ENCODE peak calls at places on chromosomes 12 and 14, in seven cellular contexts. P is K562, O is HepG2, D is H1, S is HCT116, Q is NT2/D1, W is GM12878. F is an unnamed sample.

GRCh38 chr12:4115570-4115969 is 158.0 kb upstream of the CCND2 start:
- DNase-seq in P (no peak), O (no peak), D (peak; percentile 62), S (no peak), Q (no peak), W (no peak), F (no peak)

GRCh38 chr14:75409425-75410205 is 18.2 kb upstream of the JDP2 start:
- DNase-seq in P (no peak), O (no peak), D (no peak), S (no peak), Q (no peak), W (no peak), F (no peak)

GRCh38 chr12:114741940-114742339 is 58.0 kb upstream of the TBX3 start:
- DNase-seq in P (no peak), O (no peak), D (no peak), S (no peak), Q (no peak), W (no peak), F (no peak)

GRCh38 chr12:116372815-116373214 is 95.3 kb upstream of the MED13L start:
- DNase-seq in P (no peak), O (no peak), D (no peak), S (no peak), Q (no peak), W (no peak), F (no peak)

GRCh38 chr14:33551963-33552362 is 398.9 kb downstream of the EGLN3 start:
- DNase-seq in P (no peak), O (no peak), D (no peak), S (no peak), Q (no peak), W (no peak), F (no peak)

GRCh38 chr12:40993158-40993557 is 195.0 kb upstream of the PDZRN4 start:
- DNase-seq in P (no peak), O (no peak), D (no peak), S (no peak), Q (no peak), W (no peak), F (no peak)

GRCh38 chr12:19465711-19466110 is 26.4 kb downstream of the AEBP2 start:
- DNase-seq in P (no peak), O (no peak), D (peak; percentile 17), S (no peak), Q (no peak), W (no peak), F (no peak)

GRCh38 chr14:89503458-89503996 is 86.5 kb upstream of the FOXN3 start:
- DNase-seq in P (no peak), O (no peak), D (no peak), S (no peak), Q (no peak), W (no peak), F (no peak)

GRCh38 chr12:32811686-32812392 is 56.1 kb upstream of the YARS2 start:
- DNase-seq in P (no peak), O (no peak), D (no peak), S (no peak), Q (no peak), W (no peak), F (no peak)

GRCh38 chr12:16299403-16299802 is 21.9 kb upstream of the SLC15A5 start:
- DNase-seq in P (no peak), O (no peak), D (no peak), S (no peak), Q (no peak), W (no peak), F (no peak)
- TF ChIP-seq YY1 in P (no peak), O (no peak), D (no peak), S (no peak), Q (no peak), W (no peak), F (no peak)

GRCh38 chr12:49832836-49833421 is 4.7 kb upstream of the NCKAP5L start:
- DNase-seq in P (no peak), O (no peak), D (no peak), S (no peak), Q (no peak), W (no peak), F (no peak)
- TF ChIP-seq YY1 in P (no peak), O (no peak), D (no peak), S (no peak), Q (no peak), W (no peak), F (no peak)

GRCh38 chr14:35740215-35740614 is 68.9 kb downstream of the RALGAPA1 start:
- DNase-seq in P (no peak), O (no peak), D (no peak), S (no peak), Q (no peak), W (no peak), F (no peak)
- TF ChIP-seq YY1 in P (no peak), O (no peak), D (no peak), S (no peak), Q (no peak), W (no peak), F (no peak)

DNA sequence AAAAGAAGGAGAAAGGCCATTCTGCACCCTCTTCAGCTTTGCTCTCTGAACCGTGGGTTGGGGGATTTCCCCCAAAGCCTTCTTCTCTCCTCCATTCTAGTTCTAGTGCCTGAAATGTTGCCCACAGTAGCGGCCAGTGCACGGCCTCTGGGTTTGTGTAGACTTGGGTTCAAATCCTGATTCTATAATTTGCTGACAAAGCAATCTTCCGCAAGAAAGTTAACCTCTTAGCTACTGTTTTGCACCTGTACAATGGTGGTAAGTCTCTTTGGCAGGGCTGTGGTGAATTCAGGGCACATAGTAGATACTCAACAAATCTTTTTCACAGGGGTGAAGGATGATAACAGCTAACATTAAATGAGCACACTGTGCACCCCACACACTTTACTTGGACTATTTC is 5.8 kb upstream of the CACNA1C start:
- DNase-seq in P (no peak), O (no peak), D (no peak), S (no peak), Q (no peak), W (no peak), F (no peak)
- TF ChIP-seq YY1 in P (no peak), O (no peak), D (no peak), S (no peak), Q (no peak), W (no peak), F (no peak)

GRCh38 chr12:132426349-132427176 is 63.4 kb upstream of the FBRSL1 start:
- DNase-seq in P (no peak), O (peak; percentile 47), D (no peak), S (no peak), Q (no peak), W (no peak), F (no peak)

GRCh38 chr12:132429122-132429931 is 60.6 kb upstream of the FBRSL1 start:
- DNase-seq in P (no peak), O (peak; percentile 20), D (peak; percentile 73), S (no peak), Q (no peak), W (no peak), F (peak; percentile 70)

GRCh38 chr12:132428872-132429121 is 61.2 kb upstream of the FBRSL1 start:
- DNase-seq in P (no peak), O (peak; percentile 43), D (no peak), S (no peak), Q (no peak), W (no peak), F (no peak)

GRCh38 chr12:132427177-132427725 is 62.7 kb upstream of the FBRSL1 start:
- DNase-seq in P (no peak), O (no peak), D (no peak), S (no peak), Q (no peak), W (no peak), F (no peak)

DNA sequence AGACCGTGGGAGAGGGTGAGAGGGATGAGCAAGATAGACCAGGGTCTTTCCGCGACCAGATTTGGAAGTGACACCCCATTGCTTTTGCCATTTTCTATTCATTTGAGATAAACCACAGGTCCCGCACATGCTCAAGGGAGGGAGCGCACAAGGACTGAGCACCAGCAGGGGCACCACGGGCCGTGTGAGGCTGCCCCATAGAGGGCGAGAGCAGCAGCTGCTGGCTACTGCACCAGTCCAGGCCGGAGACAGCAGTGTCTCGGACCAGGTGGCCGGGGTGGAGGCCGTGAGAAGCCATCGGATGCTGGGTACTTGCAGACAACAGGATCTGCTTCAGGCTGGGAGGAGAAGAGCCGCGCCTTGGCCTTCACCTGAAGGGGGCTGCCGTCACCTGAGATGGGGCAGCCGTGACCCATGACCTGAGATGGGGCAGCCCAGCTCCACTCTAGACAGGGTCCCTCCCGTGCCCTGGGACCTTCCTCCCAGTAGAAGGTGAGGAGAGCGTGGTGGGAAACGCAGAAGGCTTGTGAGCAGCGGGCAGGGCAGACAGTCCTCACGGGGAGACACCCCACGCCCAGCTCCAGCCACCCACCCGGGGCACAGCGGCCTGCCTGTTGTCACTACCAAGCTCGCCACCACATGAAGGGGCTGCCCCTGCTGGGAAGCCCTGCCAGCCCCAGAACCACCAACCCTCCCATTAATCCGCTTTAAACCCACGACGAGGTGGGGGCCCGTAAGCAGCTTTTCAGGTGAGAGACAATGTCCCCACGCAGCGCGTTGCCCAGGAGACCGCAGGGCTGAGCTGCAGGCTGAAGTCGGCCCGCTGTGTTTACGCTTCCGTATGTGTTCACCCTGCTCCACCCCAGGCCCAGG is 61.7 kb upstream of the FBRSL1 start:
- DNase-seq in P (no peak), O (peak; percentile 19), D (no peak), S (no peak), Q (no peak), W (no peak), F (no peak)
- TF ChIP-seq YY1 in P (no peak), O (no peak), D (no peak), S (no peak), Q (no peak), W (no peak), F (no peak)